ENCODE peak calls at places on chromosome X, in seven cellular contexts. S is AG09309; F is neural crest cell; Y is activated naive CD8-positive, alpha-beta T cell treated with anti-CD3 and anti-CD28 coated beads, Interleukin-2, amount 50 U/mL, for 24 hours; L is NCI-H524; Z is NB4; P is hypothalamus. V is an unnamed sample.

GRCh38 chrX:153406011-153406410 is 4.9 kb upstream of the PNMA6E start:
- DNase-seq in S (no peak), F (no peak), Y (no peak), L (no peak), Z (no peak), P (no peak), V (no peak)

GRCh38 chrX:2325076-2325784 is 175.5 kb downstream of the DHRSX start:
- DNase-seq in S (peak), F (no peak), Y (peak), L (no peak), Z (no peak), P (no peak), V (no peak)

GRCh38 chrX:23952984-23953907 is 45.4 kb downstream of the CXorf58 start:
- DNase-seq in S (no peak), F (no peak), Y (peak), L (no peak), Z (peak), P (no peak), V (peak)

GRCh38 chrX:104330966-104331365 is 76.2 kb upstream of the ESX1 start:
- DNase-seq in S (no peak), F (no peak), Y (no peak), L (no peak), Z (no peak), P (no peak), V (no peak)

GRCh38 chrX:94977986-94978385 is 1304.0 kb downstream of the FAM133A start:
- DNase-seq in S (no peak), F (no peak), Y (no peak), L (no peak), Z (no peak), P (no peak), V (no peak)

GRCh38 chrX:102712967-102713677 is 874 bp downstream of the GPRASP2 start:
- DNase-seq in S (no peak), F (peak), Y (no peak), L (peak), Z (no peak), P (peak), V (peak)

GRCh38 chrX:9928083-9928482 is 39.1 kb upstream of the CLDN34 start:
- DNase-seq in S (no peak), F (peak), Y (no peak), L (peak), Z (no peak), P (peak), V (no peak)

GRCh38 chrX:45769919-45770582 is 569.4 kb upstream of the DIPK2B start:
- DNase-seq in S (peak), F (peak), Y (peak), L (no peak), Z (peak), P (peak), V (peak)

GRCh38 chrX:96407043-96407442 is 277.6 kb upstream of the DIAPH2 start:
- DNase-seq in S (no peak), F (no peak), Y (no peak), L (no peak), Z (no peak), P (no peak), V (no peak)

GRCh38 chrX:136789856-136790255 is 9.1 kb upstream of the ARHGEF6 start:
- DNase-seq in S (no peak), F (no peak), Y (no peak), L (no peak), Z (no peak), P (no peak), V (no peak)

GRCh38 chrX:77899081-77899828 is at the start of gene COX7B:
- DNase-seq in S (peak), F (peak), Y (peak), L (peak), Z (peak), P (peak), V (peak)

GRCh38 chrX:153635788-153636668 is 11.0 kb upstream of the DUSP9 start:
- DNase-seq in S (no peak), F (no peak), Y (peak), L (peak), Z (peak), P (no peak), V (no peak)

GRCh38 chrX:132270699-132271098 is 51.5 kb upstream of the RAP2C start:
- DNase-seq in S (peak), F (no peak), Y (no peak), L (no peak), Z (no peak), P (no peak), V (no peak)

GRCh38 chrX:65451663-65452062 is 82.9 kb downstream of the LAS1L start:
- DNase-seq in S (no peak), F (peak), Y (peak), L (peak), Z (peak), P (no peak), V (peak)

GRCh38 chrX:3129256-3129655 is 88.0 kb downstream of the ARSF start:
- DNase-seq in S (peak), F (no peak), Y (no peak), L (no peak), Z (no peak), P (no peak), V (no peak)

GRCh38 chrX:68681443-68681941 is 34.0 kb downstream of the STARD8 start:
- DNase-seq in S (peak), F (no peak), Y (no peak), L (no peak), Z (peak), P (no peak), V (no peak)

GRCh38 chrX:134849390-134849789 is 141.4 kb upstream of the SMIM10 start:
- DNase-seq in S (peak), F (no peak), Y (no peak), L (no peak), Z (no peak), P (no peak), V (no peak)

GRCh38 chrX:26262121-26262523 is 46.2 kb downstream of the MAGEB5 start:
- DNase-seq in S (no peak), F (no peak), Y (no peak), L (no peak), Z (no peak), P (no peak), V (no peak)

GRCh38 chrX:77749695-77750094 is 36.3 kb downstream of the ATRX start:
- DNase-seq in S (no peak), F (no peak), Y (no peak), L (no peak), Z (no peak), P (no peak), V (no peak)

V was measured in GM13976.